ENCODE peak calls at places on chromosomes 3 and 15, in six cellular contexts. G, M, D, C, J and T are unnamed samples.

GRCh38 chr3:121834079-121834730 is 655 bp downstream of the IQCB1 start:
- DNase-seq in M (peak; percentile 6), G (no peak), J (peak; percentile 37), D (peak; percentile 23), C (peak; percentile 20), T (no peak)

GRCh38 chr15:101129851-101130250 is 122.0 kb downstream of the CHSY1 start:
- DNase-seq in M (no peak), G (no peak), D (no peak), J (no peak), C (no peak), T (no peak)

GRCh38 chr3:146554168-146554760 is 9.9 kb upstream of the PLSCR1 start:
- DNase-seq in G (no peak), D (no peak), M (peak; percentile 33), C (no peak), J (no peak), T (no peak)

GRCh38 chr3:94305835-94306685 is 243.2 kb downstream of the NSUN3 start:
- DNase-seq in J (no peak), C (no peak), D (no peak), G (no peak), M (no peak), T (no peak)

GRCh38 chr3:107798381-107798780 is 275.6 kb downstream of the BBX start:
- DNase-seq in M (peak; percentile 73), J (no peak), D (no peak), C (no peak), G (no peak), T (no peak)

GRCh38 chr3:33879540-33879939 is 81.1 kb downstream of the PDCD6IP start:
- DNase-seq in C (no peak), D (no peak), J (no peak), G (no peak), M (no peak), T (no peak)

GRCh38 chr3:127457094-127457475 is 133.4 kb downstream of the TPRA1 start:
- DNase-seq in C (peak; percentile 13), G (peak; percentile 84), J (peak; percentile 83), D (peak; percentile 79), M (peak; percentile 59), T (no peak)

GRCh38 chr3:133599280-133599679 is 25.8 kb downstream of the CDV3 start:
- DNase-seq in J (no peak), M (no peak), G (no peak), C (no peak), D (no peak), T (no peak)

GRCh38 chr3:138963161-138963560 is 16.1 kb downstream of the FOXL2NB start:
- DNase-seq in C (no peak), J (no peak), M (no peak), G (no peak), D (no peak), T (no peak)

GRCh38 chr3:197204729-197205128 is 93.7 kb downstream of the DLG1 start:
- DNase-seq in J (no peak), M (peak; percentile 41), C (no peak), G (no peak), D (no peak), T (no peak)

GRCh38 chr3:119880966-119881365 is 99.1 kb downstream of the NR1I2 start:
- DNase-seq in G (no peak), C (no peak), M (no peak), J (peak; percentile 13), D (no peak), T (no peak)

GRCh38 chr3:88219138-88219792 is 69.5 kb downstream of the C3orf38 start:
- DNase-seq in C (peak; percentile 39), G (no peak), J (peak; percentile 48), M (peak; percentile 71), D (peak; percentile 13), T (no peak)

GRCh38 chr3:69305011-69305410 is 80.9 kb downstream of the FRMD4B start:
- DNase-seq in G (no peak), M (no peak), D (peak; percentile 8), J (peak; percentile 91), C (no peak), T (no peak)

GRCh38 chr3:185149591-185149990 is 3.3 kb downstream of the C3orf70 start:
- DNase-seq in J (no peak), M (no peak), D (no peak), C (no peak), G (no peak), T (no peak)

GRCh38 chr15:60002528-60003218 is 1.4 kb upstream of the FOXB1 start:
- DNase-seq in D (no peak), M (no peak), G (no peak), C (no peak), J (no peak), T (no peak)

GRCh38 chr3:126013742-126014141 is 44.8 kb downstream of the ROPN1B start:
- DNase-seq in C (no peak), M (no peak), D (no peak), J (peak; percentile 48), G (no peak), T (no peak)

GRCh38 chr3:184551103-184551502 is 10.5 kb upstream of the EPHB3 start:
- DNase-seq in M (no peak), G (peak; percentile 47), C (no peak), J (no peak), D (no peak), T (no peak)

GRCh38 chr3:79957066-79957465 is 189.3 kb upstream of the ROBO1 start:
- DNase-seq in D (no peak), J (no peak), C (no peak), M (no peak), G (no peak), T (no peak)

GRCh38 chr3:115553796-115554495 is 69.4 kb upstream of the GAP43 start:
- DNase-seq in C (no peak), D (no peak), G (no peak), M (no peak), J (no peak), T (no peak)

GRCh38 chr15:26261413-26261812 is 398.3 kb upstream of the ATP10A start:
- DNase-seq in J (no peak), D (no peak), G (no peak), C (no peak), M (no peak), T (no peak)

GRCh38 chr3:118075873-118076272 is 958.8 kb downstream of the IGSF11 start:
- DNase-seq in J (no peak), G (no peak), D (no peak), M (no peak), C (no peak), T (no peak)

GRCh38 chr3:179929091-179929529 is 107.6 kb downstream of the PEX5L start:
- DNase-seq in M (peak; percentile 77), C (peak; percentile 21), D (peak; percentile 58), J (peak; percentile 30), G (no peak), T (no peak)

GRCh38 chr15:74994236-74994635 is 1.1 kb upstream of the SCAMP5 start:
- DNase-seq in G (no peak), J (no peak), C (no peak), M (no peak), D (no peak), T (no peak)

GRCh38 chr3:136979684-136980083 is 21.9 kb downstream of the IL20RB start:
- DNase-seq in C (no peak), M (no peak), D (no peak), G (no peak), J (peak; percentile 51), T (no peak)

GRCh38 chr3:117750674-117751073 is 1041.1 kb downstream of the TUSC7 start:
- DNase-seq in M (no peak), G (no peak), C (no peak), J (no peak), D (no peak), T (no peak)

GRCh38 chr3:109685084-109686079 is 348.0 kb upstream of the DPPA4 start:
- DNase-seq in C (peak; percentile 43), M (peak; percentile 99), D (peak; percentile 85), J (peak; percentile 96), G (peak; percentile 81), T (peak; percentile 67)

GRCh38 chr15:50180578-50180977 is 1.4 kb upstream of the SLC27A2 start:
- DNase-seq in C (no peak), G (no peak), D (no peak), J (no peak), M (no peak), T (no peak)

GRCh38 chr3:141498592-141499223 is 11.9 kb downstream of the RASA2 start:
- DNase-seq in D (no peak), G (no peak), C (peak; percentile 68), J (no peak), M (no peak), T (no peak)

GRCh38 chr3:14775011-14775410 is 43.8 kb upstream of the FGD5 start:
- DNase-seq in J (no peak), G (no peak), D (no peak), C (no peak), M (no peak), T (no peak)

GRCh38 chr3:95511915-95512314 is 1302.5 kb upstream of the EPHA6 start:
- DNase-seq in D (no peak), J (no peak), C (no peak), G (no peak), M (no peak), T (no peak)
- TF ChIP-seq CTCF in D (no peak), J (no peak), C (no peak), G (no peak), M (no peak), T (no peak)

GRCh38 chr3:170483485-170484262 is 65.0 kb downstream of the CLDN11 start:
- DNase-seq in G (no peak), C (no peak), J (no peak), D (no peak), M (no peak), T (no peak)
- TF ChIP-seq CTCF in G (no peak), C (no peak), J (no peak), D (no peak), M (peak; percentile 27), T (no peak)

DNA sequence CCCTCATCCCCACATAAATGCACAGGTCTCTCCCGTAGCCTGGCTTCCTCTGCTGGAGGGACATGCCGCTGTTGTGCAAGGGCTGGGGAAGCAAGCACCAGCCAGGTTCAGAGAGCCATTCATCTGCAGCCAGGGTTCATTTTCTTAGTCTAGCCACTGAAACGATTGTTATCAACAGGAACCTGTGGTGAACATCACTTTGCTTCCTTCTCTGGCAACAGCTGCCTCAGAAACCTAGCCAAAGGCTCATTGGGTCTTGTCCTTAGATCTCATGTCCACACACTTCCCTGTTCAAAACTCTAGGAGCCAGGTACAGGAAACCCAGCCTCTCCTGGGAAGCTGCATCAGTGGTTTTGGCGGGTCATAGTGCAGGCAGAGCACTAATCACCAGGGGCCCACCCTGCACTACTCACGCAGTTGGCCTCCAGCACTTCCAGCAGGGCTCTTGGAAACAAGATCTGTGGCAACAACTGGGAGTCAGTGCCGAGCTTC is 47.0 kb downstream of the OXNAD1 start:
- DNase-seq in C (peak; percentile 30), J (peak; percentile 88), G (no peak), M (peak; percentile 46), D (no peak), T (no peak)
- TF ChIP-seq CTCF in C (no peak), J (no peak), G (no peak), M (no peak), D (no peak), T (no peak)

GRCh38 chr3:71421475-71421819 is 162.1 kb downstream of the FOXP1 start:
- DNase-seq in G (no peak), C (no peak), D (no peak), M (no peak), J (no peak), T (no peak)

GRCh38 chr3:71425491-71426071 is 157.9 kb downstream of the FOXP1 start:
- DNase-seq in M (no peak), C (no peak), G (no peak), J (peak; percentile 96), D (no peak), T (no peak)

GRCh38 chr3:71421820-71422566 is 161.5 kb downstream of the FOXP1 start:
- DNase-seq in J (no peak), G (no peak), C (no peak), M (no peak), D (no peak), T (no peak)

GRCh38 chr3:71419369-71419768 is 164.2 kb downstream of the FOXP1 start:
- DNase-seq in M (no peak), J (no peak), G (no peak), C (no peak), D (no peak), T (no peak)

GRCh38 chr3:71423151-71423906 is 160.2 kb downstream of the FOXP1 start:
- DNase-seq in M (peak; percentile 10), C (no peak), G (no peak), D (peak; percentile 86), J (peak; percentile 96), T (no peak)
- TF ChIP-seq CTCF in M (no peak), C (no peak), G (peak; percentile 23), D (no peak), J (peak; percentile 42), T (no peak)